ENCODE peak calls at places on chromosomes 12 and 14, in nine cellular contexts. W, B, J, E, S, C, K, F and Y are unnamed samples.
A peak's percentile ranks its signal among the peaks of the same experiment; 100 is the strongest.

GRCh38 chr12:32777776-32778175 is 22.1 kb upstream of the YARS2 start:
- DNase-seq in J (no peak), C (no peak), K (no peak), S (no peak), E (no peak), F (no peak), B (no peak), W (no peak), Y (no peak)

GRCh38 chr12:108104657-108105056 is 24.4 kb upstream of the WSCD2 start:
- DNase-seq in E (no peak), J (no peak), B (no peak), K (no peak), F (no peak), C (no peak), W (no peak), S (no peak), Y (no peak)

GRCh38 chr14:61568572-61569011 is 126.7 kb upstream of the HIF1A start:
- DNase-seq in E (peak; percentile 75), J (no peak), S (no peak), F (no peak), K (no peak), C (peak; percentile 74), B (peak; percentile 31), W (peak; percentile 24), Y (no peak)

GRCh38 chr12:101277443-101277842 is 2.5 kb upstream of the UTP20 start:
- DNase-seq in F (no peak), W (no peak), J (no peak), B (no peak), K (peak; percentile 27), C (no peak), E (no peak), S (no peak), Y (no peak)

GRCh38 chr14:104860414-104860813 is 4.7 kb upstream of the CEP170B start:
- DNase-seq in F (peak; percentile 19), B (no peak), E (no peak), S (no peak), C (no peak), J (no peak), W (no peak), K (no peak), Y (no peak)

GRCh38 chr12:89138048-89138852 is 214.1 kb downstream of the DUSP6 start:
- DNase-seq in K (no peak), S (peak; percentile 53), J (no peak), F (no peak), E (no peak), B (no peak), C (no peak), W (no peak), Y (no peak)

GRCh38 chr12:9742665-9743064 is 9.8 kb upstream of the CLECL1 start:
- DNase-seq in F (no peak), C (no peak), J (no peak), E (no peak), W (no peak), B (no peak), S (no peak), K (no peak), Y (no peak)

GRCh38 chr12:39072658-39073057 is 167.3 kb upstream of the CPNE8 start:
- DNase-seq in B (no peak), K (no peak), E (no peak), F (no peak), W (no peak), C (no peak), J (no peak), S (no peak), Y (no peak)

GRCh38 chr14:104652386-104652785 is 37.0 kb upstream of the INF2 start:
- DNase-seq in W (no peak), C (no peak), S (no peak), B (no peak), F (no peak), K (no peak), E (no peak), J (no peak), Y (no peak)

GRCh38 chr12:121582583-121583333 is 1.9 kb upstream of the KDM2B start:
- DNase-seq in E (no peak), F (no peak), B (no peak), C (no peak), J (no peak), K (no peak), S (no peak), W (no peak), Y (no peak)

GRCh38 chr12:68977909-68978610 is 45.1 kb upstream of the CPM start:
- DNase-seq in F (no peak), E (no peak), B (no peak), J (no peak), C (no peak), W (no peak), S (no peak), K (no peak), Y (no peak)

GRCh38 chr14:32693114-32693513 is 245.6 kb upstream of the NPAS3 start:
- DNase-seq in J (no peak), S (peak; percentile 85), C (no peak), F (no peak), W (no peak), B (no peak), K (no peak), E (no peak), Y (no peak)

GRCh38 chr14:63078606-63079005 is 33.3 kb upstream of the KCNH5 start:
- DNase-seq in E (no peak), W (no peak), K (no peak), B (no peak), F (no peak), C (no peak), S (no peak), J (no peak), Y (no peak)

GRCh38 chr14:91987192-91987591 is 39.7 kb upstream of the FBLN5 start:
- DNase-seq in B (no peak), K (no peak), C (no peak), F (no peak), J (no peak), S (no peak), E (no peak), W (no peak), Y (no peak)